ENCODE peak calls at places on chromosomes 7 and 10, in five cellular contexts. One of them, this sample, is unnamed.
A peak's percentile ranks its signal among the peaks of the same experiment; 100 is the strongest.

GRCh38 chr10:110310741-110311140 is 6.0 kb upstream of the SMNDC1 start:
- DNase-seq in gastrocnemius medialis: no peak
- DNase-seq in PC-3: no peak
- DNase-seq in upper lobe of right lung: no peak
- DNase-seq in CD8-positive, alpha-beta T cell: no peak
- DNase-seq in this sample: peak; percentile 13

GRCh38 chr7:122304996-122305421 is 459 bp upstream of the FEZF1 start:
- DNase-seq in gastrocnemius medialis: no peak
- DNase-seq in PC-3: no peak
- DNase-seq in upper lobe of right lung: no peak
- DNase-seq in CD8-positive, alpha-beta T cell: no peak
- DNase-seq in this sample: no peak

GRCh38 chr10:10397906-10398305 is 619.8 kb upstream of the CELF2 start:
- DNase-seq in gastrocnemius medialis: no peak
- DNase-seq in PC-3: no peak
- DNase-seq in upper lobe of right lung: no peak
- DNase-seq in CD8-positive, alpha-beta T cell: no peak
- DNase-seq in this sample: no peak

GRCh38 chr10:22761569-22762220 is 47.3 kb upstream of the PIP4K2A start:
- DNase-seq in gastrocnemius medialis: no peak
- DNase-seq in PC-3: no peak
- DNase-seq in upper lobe of right lung: no peak
- DNase-seq in CD8-positive, alpha-beta T cell: no peak
- DNase-seq in this sample: no peak

GRCh38 chr7:104552102-104552501 is 223.7 kb downstream of the LHFPL3 start:
- DNase-seq in gastrocnemius medialis: no peak
- DNase-seq in PC-3: peak; percentile 51
- DNase-seq in upper lobe of right lung: no peak
- DNase-seq in CD8-positive, alpha-beta T cell: no peak
- DNase-seq in this sample: peak; percentile 85

GRCh38 chr7:95470452-95470851 is 15.3 kb upstream of the ASB4 start:
- DNase-seq in gastrocnemius medialis: no peak
- DNase-seq in PC-3: peak; percentile 22
- DNase-seq in upper lobe of right lung: no peak
- DNase-seq in CD8-positive, alpha-beta T cell: no peak
- DNase-seq in this sample: peak; percentile 83

GRCh38 chr10:108393111-108393510 is 1228.6 kb upstream of the SORCS1 start:
- DNase-seq in gastrocnemius medialis: no peak
- DNase-seq in PC-3: peak; percentile 90
- DNase-seq in upper lobe of right lung: no peak
- DNase-seq in CD8-positive, alpha-beta T cell: no peak
- DNase-seq in this sample: no peak

GRCh38 chr7:92133737-92134270 is 473 bp downstream of the CYP51A1 start:
- DNase-seq in gastrocnemius medialis: peak; percentile 41
- DNase-seq in PC-3: peak; percentile 41
- DNase-seq in upper lobe of right lung: peak; percentile 87
- DNase-seq in CD8-positive, alpha-beta T cell: peak; percentile 40
- DNase-seq in this sample: peak; percentile 70

DNA sequence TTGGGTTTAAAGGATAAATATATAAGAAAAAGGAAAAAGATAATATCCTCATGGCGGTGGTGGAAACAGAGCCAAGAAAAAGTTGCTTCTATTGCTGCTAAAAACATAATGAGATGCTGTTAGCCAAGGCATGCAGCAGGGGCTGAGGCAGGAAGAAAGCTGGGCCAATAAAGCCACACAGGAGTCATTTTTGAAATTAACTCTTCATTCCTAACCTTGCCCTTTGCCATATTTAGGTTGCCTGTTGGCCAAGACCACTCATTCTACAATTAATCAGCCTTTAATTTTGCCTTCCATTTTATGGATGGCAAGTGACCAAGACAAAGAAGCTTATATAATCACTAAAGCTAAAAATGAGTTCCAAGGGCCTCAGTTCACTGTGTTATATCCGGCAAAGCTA is 58.2 kb downstream of the ARMH3 start:
- DNase-seq in gastrocnemius medialis: no peak
- DNase-seq in PC-3: no peak
- DNase-seq in upper lobe of right lung: no peak
- DNase-seq in CD8-positive, alpha-beta T cell: no peak
- DNase-seq in this sample: no peak
- H3K36me3 ChIP-seq in gastrocnemius medialis: peaks cover 61% of the 10 kb centered on the region
- H3K36me3 ChIP-seq in PC-3: peaks cover 7% of the 10 kb centered on the region
- H3K36me3 ChIP-seq in upper lobe of right lung: peaks cover 51% of the 10 kb centered on the region
- H3K36me3 ChIP-seq in CD8-positive, alpha-beta T cell: peaks cover 17% of the 10 kb centered on the region
- H3K36me3 ChIP-seq in this sample: peaks cover 2% of the 10 kb centered on the region

GRCh38 chr7:48237354-48237753 is 66.1 kb downstream of the ABCA13 start:
- DNase-seq in gastrocnemius medialis: no peak
- DNase-seq in PC-3: no peak
- DNase-seq in upper lobe of right lung: no peak
- DNase-seq in CD8-positive, alpha-beta T cell: no peak
- DNase-seq in this sample: no peak
- H3K27ac ChIP-seq in gastrocnemius medialis: no peak overlapping the region
- H3K27ac ChIP-seq in PC-3: no peak overlapping the region
- H3K27ac ChIP-seq in upper lobe of right lung: no peak overlapping the region
- H3K27ac ChIP-seq in CD8-positive, alpha-beta T cell: no peak overlapping the region
- H3K27ac ChIP-seq in this sample: no peak overlapping the region

DNA sequence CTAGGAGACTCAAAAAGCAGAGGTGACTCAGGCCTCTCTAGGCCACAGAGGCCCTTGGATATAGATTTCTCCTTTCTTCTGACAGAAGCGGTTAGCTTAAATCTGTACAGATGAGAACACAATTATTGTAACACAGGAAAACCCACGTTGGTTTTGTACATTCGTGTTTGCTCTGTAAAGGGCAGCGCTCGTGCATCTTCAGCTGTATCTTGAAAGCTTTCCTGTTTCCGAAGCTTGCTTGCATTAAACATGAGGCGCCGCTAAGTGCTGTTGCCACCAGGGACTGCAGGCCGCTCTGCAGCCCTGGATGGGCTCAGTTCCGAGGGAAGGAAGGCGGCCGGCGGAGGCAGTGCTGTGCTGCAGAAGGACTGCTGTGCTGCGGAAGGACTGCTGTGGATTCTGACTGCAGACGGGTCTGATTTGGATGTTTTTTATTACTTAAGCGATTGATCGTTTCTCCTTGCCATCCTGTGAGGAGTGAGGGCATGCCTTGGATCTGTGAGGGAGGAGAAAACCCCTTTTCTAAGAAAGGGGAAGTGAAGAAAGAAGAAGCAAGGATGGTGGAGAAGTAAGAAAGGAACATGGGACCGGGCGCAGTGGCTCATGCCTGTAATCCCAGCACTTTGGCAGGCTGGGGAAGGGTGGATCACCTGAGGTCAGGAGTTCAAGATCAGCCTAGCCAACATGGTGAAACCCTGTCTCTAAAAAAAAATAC is 53.4 kb downstream of the FHIP2A start:
- DNase-seq in gastrocnemius medialis: no peak
- DNase-seq in PC-3: no peak
- DNase-seq in upper lobe of right lung: no peak
- DNase-seq in CD8-positive, alpha-beta T cell: no peak
- DNase-seq in this sample: peak; percentile 57
- TF ChIP-seq CTCF in gastrocnemius medialis: no peak
- TF ChIP-seq CTCF in PC-3: no peak
- TF ChIP-seq CTCF in upper lobe of right lung: no peak
- TF ChIP-seq CTCF in CD8-positive, alpha-beta T cell: no peak
- TF ChIP-seq CTCF in this sample: peak; percentile 32

GRCh38 chr10:855079-855478 is 76.4 kb downstream of the LARP4B start:
- DNase-seq in gastrocnemius medialis: no peak
- DNase-seq in PC-3: no peak
- DNase-seq in upper lobe of right lung: no peak
- DNase-seq in CD8-positive, alpha-beta T cell: no peak
- DNase-seq in this sample: no peak

GRCh38 chr10:852386-852785 is 79.1 kb downstream of the LARP4B start:
- DNase-seq in gastrocnemius medialis: no peak
- DNase-seq in PC-3: no peak
- DNase-seq in upper lobe of right lung: no peak
- DNase-seq in CD8-positive, alpha-beta T cell: no peak
- DNase-seq in this sample: no peak

GRCh38 chr10:850093-850492 is 81.4 kb downstream of the LARP4B start:
- DNase-seq in gastrocnemius medialis: no peak
- DNase-seq in PC-3: no peak
- DNase-seq in upper lobe of right lung: no peak
- DNase-seq in CD8-positive, alpha-beta T cell: no peak
- DNase-seq in this sample: no peak

GRCh38 chr10:853017-853416 is 78.5 kb downstream of the LARP4B start:
- DNase-seq in gastrocnemius medialis: no peak
- DNase-seq in PC-3: no peak
- DNase-seq in upper lobe of right lung: no peak
- DNase-seq in CD8-positive, alpha-beta T cell: no peak
- DNase-seq in this sample: no peak

DNA sequence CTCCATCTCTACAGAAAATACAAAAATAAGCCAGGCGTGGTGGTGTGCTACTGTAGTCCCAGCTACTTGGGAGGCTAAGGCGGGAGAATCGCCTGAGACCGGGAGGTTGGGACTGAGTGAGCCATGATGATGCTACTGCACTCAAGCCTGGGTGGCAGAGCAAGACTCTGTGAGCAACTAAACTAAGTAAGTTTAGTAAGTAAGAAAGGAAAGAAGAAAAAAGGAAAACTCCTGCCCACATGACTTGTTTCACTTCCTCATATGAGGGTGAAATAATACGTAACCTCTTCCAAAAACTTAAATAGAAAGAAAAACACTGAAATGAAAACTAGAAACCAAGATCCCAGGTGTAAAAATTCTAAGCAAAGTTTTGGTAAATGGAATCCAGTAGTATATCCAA is 79.6 kb downstream of the LARP4B start:
- DNase-seq in gastrocnemius medialis: no peak
- DNase-seq in PC-3: no peak
- DNase-seq in upper lobe of right lung: no peak
- DNase-seq in CD8-positive, alpha-beta T cell: no peak
- DNase-seq in this sample: no peak
- H3K36me3 ChIP-seq in gastrocnemius medialis: peaks cover 6% of the 10 kb centered on the region
- H3K36me3 ChIP-seq in PC-3: no peaks in the 10 kb centered on the region
- H3K36me3 ChIP-seq in upper lobe of right lung: peaks cover 49% of the 10 kb centered on the region
- H3K36me3 ChIP-seq in CD8-positive, alpha-beta T cell: peaks cover 3% of the 10 kb centered on the region
- H3K36me3 ChIP-seq in this sample: peaks cover 10% of the 10 kb centered on the region

DNA sequence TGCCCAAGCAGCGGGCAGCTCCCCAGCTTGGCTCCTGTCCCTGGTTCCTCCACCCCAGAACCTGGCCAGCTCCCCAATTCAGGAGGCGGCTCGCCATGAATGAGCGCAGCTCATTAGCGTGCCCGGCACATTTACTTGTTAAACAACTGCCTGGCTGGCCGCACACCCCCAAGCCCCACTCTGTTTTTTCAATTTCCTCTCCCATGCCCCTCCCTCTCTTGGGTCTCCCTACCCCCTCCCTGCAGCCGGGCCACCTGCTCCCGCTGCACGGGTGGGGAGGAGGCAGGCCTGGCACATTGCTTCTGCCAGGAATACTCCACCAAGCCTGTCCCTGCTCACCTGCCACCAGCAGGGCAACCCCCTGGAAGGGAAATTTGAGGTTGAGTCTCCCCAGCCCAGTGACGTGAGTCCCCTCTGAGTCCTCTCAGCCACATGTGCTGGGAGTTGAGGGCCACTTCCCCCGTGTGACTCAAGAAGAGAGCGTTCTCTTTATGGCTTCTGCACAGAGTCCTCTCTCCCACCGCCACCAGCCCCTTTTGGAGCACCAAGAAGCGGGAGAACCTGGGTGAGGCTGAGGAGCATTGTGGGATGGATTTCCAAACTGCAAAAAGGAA is 2.6 kb upstream of the SLIT1 start:
- DNase-seq in gastrocnemius medialis: no peak
- DNase-seq in PC-3: no peak
- DNase-seq in upper lobe of right lung: peak; percentile 46
- DNase-seq in CD8-positive, alpha-beta T cell: no peak
- DNase-seq in this sample: no peak
- H3K27ac ChIP-seq in gastrocnemius medialis: no peak overlapping the region
- H3K27ac ChIP-seq in PC-3: no peak overlapping the region
- H3K27ac ChIP-seq in upper lobe of right lung: no peak overlapping the region
- H3K27ac ChIP-seq in CD8-positive, alpha-beta T cell: no peak overlapping the region
- H3K27ac ChIP-seq in this sample: no peak overlapping the region

GRCh38 chr10:381805-382204 is 246.6 kb downstream of the ZMYND11 start:
- DNase-seq in gastrocnemius medialis: no peak
- DNase-seq in PC-3: no peak
- DNase-seq in upper lobe of right lung: no peak
- DNase-seq in CD8-positive, alpha-beta T cell: no peak
- DNase-seq in this sample: no peak
- TF ChIP-seq CTCF in gastrocnemius medialis: no peak
- TF ChIP-seq CTCF in PC-3: no peak
- TF ChIP-seq CTCF in upper lobe of right lung: no peak
- TF ChIP-seq CTCF in CD8-positive, alpha-beta T cell: no peak
- TF ChIP-seq CTCF in this sample: no peak

GRCh38 chr10:69379800-69380199 is 36.9 kb downstream of the TACR2 start:
- DNase-seq in gastrocnemius medialis: no peak
- DNase-seq in PC-3: no peak
- DNase-seq in upper lobe of right lung: no peak
- DNase-seq in CD8-positive, alpha-beta T cell: no peak
- DNase-seq in this sample: no peak

GRCh38 chr10:69385454-69386350 is 31.0 kb downstream of the TACR2 start:
- DNase-seq in gastrocnemius medialis: no peak
- DNase-seq in PC-3: no peak
- DNase-seq in upper lobe of right lung: no peak
- DNase-seq in CD8-positive, alpha-beta T cell: no peak
- DNase-seq in this sample: no peak

GRCh38 chr10:69384320-69384719 is 32.4 kb downstream of the TACR2 start:
- DNase-seq in gastrocnemius medialis: no peak
- DNase-seq in PC-3: no peak
- DNase-seq in upper lobe of right lung: no peak
- DNase-seq in CD8-positive, alpha-beta T cell: no peak
- DNase-seq in this sample: no peak

GRCh38 chr10:69382382-69383117 is 34.2 kb downstream of the TACR2 start:
- DNase-seq in gastrocnemius medialis: no peak
- DNase-seq in PC-3: peak; percentile 99
- DNase-seq in upper lobe of right lung: no peak
- DNase-seq in CD8-positive, alpha-beta T cell: no peak
- DNase-seq in this sample: no peak

DNA sequence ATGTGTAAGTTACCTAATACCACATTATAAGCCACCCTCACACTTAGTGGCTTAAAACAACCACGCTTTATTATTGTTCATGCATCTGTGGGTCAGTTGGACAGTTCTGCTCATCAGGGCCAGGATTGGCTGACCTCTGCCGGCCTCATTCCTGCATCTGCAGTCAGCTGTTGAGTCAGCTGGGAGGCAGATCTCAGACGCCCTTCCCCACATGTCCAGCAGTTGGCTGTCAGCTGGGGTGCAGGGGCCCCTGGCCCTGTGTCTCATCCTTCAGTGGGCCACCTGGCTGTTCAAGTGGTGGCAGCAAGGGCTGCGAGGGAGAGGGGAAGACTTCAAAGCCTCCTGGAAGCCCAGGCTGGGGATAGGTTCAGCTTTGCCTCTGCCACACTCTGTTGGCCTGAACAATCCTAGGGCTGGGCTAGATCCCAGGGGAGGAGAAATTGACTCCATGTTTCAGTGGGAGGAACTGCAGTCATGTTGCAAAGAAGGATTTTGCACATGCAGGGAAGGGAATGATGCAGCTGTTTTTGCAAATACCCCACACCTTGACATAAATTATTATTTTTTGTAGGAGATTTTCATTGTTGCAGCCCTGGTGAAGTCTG is 33.1 kb downstream of the TACR2 start:
- DNase-seq in gastrocnemius medialis: peak; percentile 50
- DNase-seq in PC-3: no peak
- DNase-seq in upper lobe of right lung: no peak
- DNase-seq in CD8-positive, alpha-beta T cell: no peak
- DNase-seq in this sample: peak; percentile 56
- H3K36me3 ChIP-seq in gastrocnemius medialis: peaks cover 85% of the 10 kb centered on the region
- H3K36me3 ChIP-seq in PC-3: peaks cover 55% of the 10 kb centered on the region
- H3K36me3 ChIP-seq in upper lobe of right lung: peaks cover 94% of the 10 kb centered on the region
- H3K36me3 ChIP-seq in CD8-positive, alpha-beta T cell: peaks cover 56% of the 10 kb centered on the region
- H3K36me3 ChIP-seq in this sample: peaks cover 64% of the 10 kb centered on the region